ENCODE peak calls at places on chromosomes 1 and 21, in seven cellular contexts. Q, X, J, A, M, U and W are unnamed samples.

GRCh38 chr1:178946855-178947687 is 76.2 kb upstream of the ANGPTL1 start:
- DNase-seq in Q (no peak), X (no peak), J (no peak), A (no peak), M (no peak), U (peak; percentile 15), W (no peak)

GRCh38 chr1:7313081-7313546 is 458.0 kb upstream of the VAMP3 start:
- DNase-seq in Q (no peak), X (no peak), J (no peak), A (peak; percentile 43), M (no peak), U (no peak), W (peak; percentile 28)

GRCh38 chr21:33940846-33941245 is 25.2 kb upstream of the ATP5PO start:
- DNase-seq in Q (no peak), X (no peak), J (no peak), A (peak; percentile 81), M (peak; percentile 28), U (no peak), W (peak; percentile 98)

GRCh38 chr1:36109041-36109679 is 15.9 kb downstream of the COL8A2 start:
- DNase-seq in Q (no peak), X (peak; percentile 94), J (no peak), A (peak; percentile 90), M (peak; percentile 85), U (no peak), W (peak; percentile 86)

GRCh38 chr1:226634156-226634588 is 85.6 kb downstream of the STUM start:
- DNase-seq in Q (peak; percentile 79), X (peak; percentile 78), J (peak; percentile 40), A (peak; percentile 78), M (peak; percentile 42), U (peak; percentile 88), W (peak; percentile 69)

GRCh38 chr1:76501576-76502219 is 365.6 kb upstream of the ST6GALNAC5 start:
- DNase-seq in Q (no peak), X (no peak), J (no peak), A (no peak), M (no peak), U (no peak), W (no peak)

GRCh38 chr1:169546087-169546995 is 39.9 kb downstream of the F5 start:
- DNase-seq in Q (peak; percentile 46), X (peak; percentile 27), J (peak; percentile 33), A (peak; percentile 94), M (peak; percentile 82), U (no peak), W (peak; percentile 81)

GRCh38 chr1:245873883-245874671 is 633.0 kb downstream of the SMYD3 start:
- DNase-seq in Q (no peak), X (no peak), J (no peak), A (peak; percentile 54), M (peak; percentile 33), U (no peak), W (peak; percentile 42)

GRCh38 chr1:94544706-94545490 is 3.3 kb upstream of the F3 start:
- DNase-seq in Q (no peak), X (peak; percentile 74), J (no peak), A (peak; percentile 79), M (peak; percentile 62), U (no peak), W (peak; percentile 92)

GRCh38 chr21:35528109-35529042 is 479.3 kb upstream of the RUNX1 start:
- DNase-seq in Q (peak; percentile 14), X (no peak), J (peak; percentile 23), A (peak; percentile 19), M (peak; percentile 17), U (peak; percentile 64), W (peak; percentile 14)

GRCh38 chr1:44108241-44108640 is 10.4 kb upstream of the KLF17 start:
- DNase-seq in Q (no peak), X (peak; percentile 69), J (no peak), A (peak; percentile 44), M (no peak), U (no peak), W (peak; percentile 10)

GRCh38 chr1:168939131-168939946 is 167.2 kb upstream of the ATP1B1 start:
- DNase-seq in Q (no peak), X (no peak), J (no peak), A (no peak), M (no peak), U (no peak), W (no peak)

GRCh38 chr1:49576327-49576901 is 447.3 kb downstream of the AGBL4 start:
- DNase-seq in Q (no peak), X (no peak), J (no peak), A (no peak), M (no peak), U (no peak), W (no peak)

GRCh38 chr1:215407575-215407974 is 159.5 kb upstream of the KCTD3 start:
- DNase-seq in Q (no peak), X (peak; percentile 7), J (no peak), A (no peak), M (no peak), U (no peak), W (peak; percentile 11)

GRCh38 chr1:109399326-109399957 is 1.7 kb upstream of the SORT1 start:
- DNase-seq in Q (peak; percentile 28), X (peak; percentile 55), J (peak; percentile 46), A (peak; percentile 77), M (peak; percentile 52), U (no peak), W (peak; percentile 66)

GRCh38 chr1:172775598-172776570 is 117.0 kb downstream of the FASLG start:
- DNase-seq in Q (no peak), X (peak; percentile 19), J (no peak), A (peak; percentile 39), M (no peak), U (no peak), W (peak; percentile 27)

GRCh38 chr1:114756009-114756892 is 1.5 kb downstream of the CSDE1 start:
- DNase-seq in Q (no peak), X (no peak), J (no peak), A (peak; percentile 14), M (no peak), U (no peak), W (peak; percentile 41)

GRCh38 chr1:165395522-165396300 is 39.2 kb upstream of the LMX1A start:
- DNase-seq in Q (no peak), X (no peak), J (no peak), A (no peak), M (no peak), U (no peak), W (no peak)

GRCh38 chr1:7611421-7612010 is 159.6 kb upstream of the VAMP3 start:
- DNase-seq in Q (no peak), X (no peak), J (no peak), A (no peak), M (no peak), U (peak; percentile 35), W (no peak)

GRCh38 chr1:89918127-89918793 is 76.7 kb upstream of the ZNF326 start:
- DNase-seq in Q (no peak), X (no peak), J (no peak), A (peak; percentile 40), M (no peak), U (no peak), W (peak; percentile 38)

GRCh38 chr1:155968670-155969069 is 9.7 kb downstream of the ARHGEF2 start:
- DNase-seq in Q (peak; percentile 64), X (no peak), J (no peak), A (no peak), M (no peak), U (no peak), W (peak; percentile 80)

GRCh38 chr1:182444497-182444896 is 5.4 kb upstream of the RGSL1 start:
- DNase-seq in Q (no peak), X (no peak), J (no peak), A (no peak), M (no peak), U (no peak), W (no peak)

GRCh38 chr1:246000638-246001015 is 506.5 kb downstream of the SMYD3 start:
- DNase-seq in Q (no peak), X (no peak), J (no peak), A (no peak), M (no peak), U (no peak), W (no peak)

GRCh38 chr1:104706631-104707147 is 957.0 kb downstream of the AMY1C start:
- DNase-seq in Q (no peak), X (peak; percentile 2), J (peak; percentile 86), A (no peak), M (no peak), U (no peak), W (no peak)

GRCh38 chr1:54296666-54297065 is 96.7 kb downstream of the MRPL37 start:
- DNase-seq in Q (no peak), X (no peak), J (no peak), A (no peak), M (no peak), U (no peak), W (no peak)

GRCh38 chr1:6922096-6922931 is 137.1 kb downstream of the CAMTA1 start:
- DNase-seq in Q (peak; percentile 76), X (peak; percentile 70), J (no peak), A (peak; percentile 75), M (peak; percentile 18), U (peak; percentile 85), W (peak; percentile 60)

GRCh38 chr1:41454406-41454805 is 30.1 kb downstream of the EDN2 start:
- DNase-seq in Q (peak; percentile 24), X (peak; percentile 47), J (no peak), A (no peak), M (no peak), U (no peak), W (no peak)